ENCODE peak calls at places on chromosomes 12 and 14, in seven cellular contexts. One of them, this sample, is unnamed.

GRCh38 chr14:32711103-32711680 is 227.5 kb upstream of the NPAS3 start:
- DNase-seq in A673: peak; percentile 83
- DNase-seq in astrocyte: peak; percentile 25
- DNase-seq in psoas muscle: no peak
- DNase-seq in AG04450: no peak
- DNase-seq in PC-3: peak; percentile 73
- DNase-seq in neural progenitor cell: peak; percentile 76
- DNase-seq in this sample: no peak

GRCh38 chr14:106691601-106692291 is 1165.4 kb downstream of the TMEM121 start:
- DNase-seq in AG04450: no peak
- DNase-seq in neural progenitor cell: no peak
- DNase-seq in psoas muscle: peak; percentile 12
- DNase-seq in PC-3: no peak
- DNase-seq in astrocyte: no peak
- DNase-seq in A673: peak; percentile 45
- DNase-seq in this sample: peak; percentile 39

GRCh38 chr14:20905661-20906060 is 14.5 kb downstream of the RNASE3 start:
- DNase-seq in AG04450: no peak
- DNase-seq in astrocyte: no peak
- DNase-seq in PC-3: no peak
- DNase-seq in A673: no peak
- DNase-seq in neural progenitor cell: no peak
- DNase-seq in psoas muscle: no peak
- DNase-seq in this sample: no peak

GRCh38 chr12:87336814-87337336 is 692.3 kb downstream of the C12orf50 start:
- DNase-seq in A673: peak; percentile 6
- DNase-seq in PC-3: peak; percentile 59
- DNase-seq in AG04450: no peak
- DNase-seq in neural progenitor cell: no peak
- DNase-seq in astrocyte: peak; percentile 29
- DNase-seq in psoas muscle: no peak
- DNase-seq in this sample: no peak

GRCh38 chr12:53955036-53955775 is 503 bp downstream of the HOXC12 start:
- DNase-seq in PC-3: no peak
- DNase-seq in psoas muscle: no peak
- DNase-seq in AG04450: no peak
- DNase-seq in neural progenitor cell: peak; percentile 57
- DNase-seq in A673: peak; percentile 58
- DNase-seq in astrocyte: no peak
- DNase-seq in this sample: peak; percentile 79

GRCh38 chr12:110699591-110700445 is 10.9 kb upstream of the HVCN1 start:
- DNase-seq in psoas muscle: no peak
- DNase-seq in neural progenitor cell: peak; percentile 40
- DNase-seq in A673: no peak
- DNase-seq in AG04450: no peak
- DNase-seq in astrocyte: no peak
- DNase-seq in PC-3: no peak
- DNase-seq in this sample: peak; percentile 86

GRCh38 chr12:18546399-18546798 is 191.4 kb downstream of the PLCZ1 start:
- DNase-seq in astrocyte: peak; percentile 59
- DNase-seq in neural progenitor cell: no peak
- DNase-seq in AG04450: no peak
- DNase-seq in PC-3: peak; percentile 70
- DNase-seq in A673: no peak
- DNase-seq in psoas muscle: no peak
- DNase-seq in this sample: no peak

GRCh38 chr12:124454735-124455134 is 112.7 kb downstream of the NCOR2 start:
- DNase-seq in PC-3: no peak
- DNase-seq in neural progenitor cell: no peak
- DNase-seq in astrocyte: peak; percentile 60
- DNase-seq in A673: no peak
- DNase-seq in AG04450: no peak
- DNase-seq in psoas muscle: no peak
- DNase-seq in this sample: no peak

GRCh38 chr14:75804570-75805275 is 143.7 kb downstream of the TTLL5 start:
- DNase-seq in astrocyte: no peak
- DNase-seq in A673: no peak
- DNase-seq in PC-3: no peak
- DNase-seq in psoas muscle: no peak
- DNase-seq in neural progenitor cell: no peak
- DNase-seq in AG04450: no peak
- DNase-seq in this sample: no peak

GRCh38 chr14:75711134-75711795 is 50.2 kb downstream of the TTLL5 start:
- DNase-seq in A673: peak; percentile 69
- DNase-seq in astrocyte: peak; percentile 57
- DNase-seq in PC-3: peak; percentile 74
- DNase-seq in psoas muscle: no peak
- DNase-seq in neural progenitor cell: peak; percentile 59
- DNase-seq in AG04450: peak; percentile 37
- DNase-seq in this sample: no peak

GRCh38 chr12:73935817-73936216 is 601.8 kb upstream of the ATXN7L3B start:
- DNase-seq in neural progenitor cell: peak; percentile 25
- DNase-seq in AG04450: no peak
- DNase-seq in PC-3: peak; percentile 57
- DNase-seq in psoas muscle: no peak
- DNase-seq in astrocyte: no peak
- DNase-seq in A673: peak; percentile 12
- DNase-seq in this sample: no peak

GRCh38 chr14:103704708-103705107 is 10.5 kb downstream of the XRCC3 start:
- DNase-seq in PC-3: no peak
- DNase-seq in psoas muscle: no peak
- DNase-seq in neural progenitor cell: no peak
- DNase-seq in AG04450: no peak
- DNase-seq in A673: no peak
- DNase-seq in astrocyte: no peak
- DNase-seq in this sample: peak; percentile 71

GRCh38 chr14:102776761-102777710 is at the start of gene TRAF3:
- DNase-seq in A673: peak; percentile 73
- DNase-seq in PC-3: peak; percentile 58
- DNase-seq in psoas muscle: peak; percentile 69
- DNase-seq in neural progenitor cell: peak; percentile 83
- DNase-seq in AG04450: no peak
- DNase-seq in astrocyte: peak; percentile 47
- DNase-seq in this sample: peak; percentile 96

GRCh38 chr14:38828183-38828877 is 274.7 kb downstream of the SEC23A start:
- DNase-seq in neural progenitor cell: no peak
- DNase-seq in AG04450: no peak
- DNase-seq in psoas muscle: no peak
- DNase-seq in A673: no peak
- DNase-seq in astrocyte: no peak
- DNase-seq in PC-3: no peak
- DNase-seq in this sample: no peak

GRCh38 chr12:32558941-32559340 is 120.2 kb upstream of the DNM1L start:
- DNase-seq in neural progenitor cell: no peak
- DNase-seq in A673: no peak
- DNase-seq in psoas muscle: no peak
- DNase-seq in AG04450: no peak
- DNase-seq in astrocyte: no peak
- DNase-seq in PC-3: no peak
- DNase-seq in this sample: no peak

GRCh38 chr14:105168979-105169507 is 467 bp upstream of the JAG2 start:
- DNase-seq in neural progenitor cell: peak; percentile 76
- DNase-seq in psoas muscle: no peak
- DNase-seq in astrocyte: no peak
- DNase-seq in AG04450: no peak
- DNase-seq in A673: peak; percentile 77
- DNase-seq in PC-3: no peak
- DNase-seq in this sample: no peak

GRCh38 chr14:72855913-72856312 is 38.0 kb downstream of the DPF3 start:
- DNase-seq in psoas muscle: no peak
- DNase-seq in PC-3: peak; percentile 62
- DNase-seq in neural progenitor cell: no peak
- DNase-seq in AG04450: no peak
- DNase-seq in A673: no peak
- DNase-seq in astrocyte: peak; percentile 68
- DNase-seq in this sample: no peak

GRCh38 chr12:49974231-49974675 is 1.5 kb downstream of the AQP6 start:
- DNase-seq in PC-3: peak; percentile 38
- DNase-seq in neural progenitor cell: peak; percentile 75
- DNase-seq in psoas muscle: peak; percentile 69
- DNase-seq in astrocyte: peak; percentile 25
- DNase-seq in A673: no peak
- DNase-seq in AG04450: peak; percentile 30
- DNase-seq in this sample: no peak

GRCh38 chr14:70422538-70422937 is 5.6 kb upstream of the SYNJ2BP start:
- DNase-seq in psoas muscle: no peak
- DNase-seq in A673: no peak
- DNase-seq in neural progenitor cell: no peak
- DNase-seq in astrocyte: no peak
- DNase-seq in AG04450: no peak
- DNase-seq in PC-3: no peak
- DNase-seq in this sample: no peak

GRCh38 chr12:124392991-124393790 is 98.3 kb downstream of the RFLNA start:
- DNase-seq in AG04450: no peak
- DNase-seq in astrocyte: peak; percentile 53
- DNase-seq in neural progenitor cell: peak; percentile 55
- DNase-seq in PC-3: peak; percentile 77
- DNase-seq in psoas muscle: peak; percentile 92
- DNase-seq in A673: peak; percentile 57
- DNase-seq in this sample: peak; percentile 82

GRCh38 chr12:4720637-4720995 is 416 bp downstream of the GALNT8 start:
- DNase-seq in psoas muscle: no peak
- DNase-seq in astrocyte: no peak
- DNase-seq in AG04450: no peak
- DNase-seq in A673: peak; percentile 19
- DNase-seq in PC-3: no peak
- DNase-seq in neural progenitor cell: no peak
- DNase-seq in this sample: no peak

GRCh38 chr12:95918194-95918993 is 24.0 kb downstream of the CCDC38 start:
- DNase-seq in astrocyte: peak; percentile 8
- DNase-seq in psoas muscle: no peak
- DNase-seq in neural progenitor cell: peak; percentile 75
- DNase-seq in A673: peak; percentile 72
- DNase-seq in AG04450: no peak
- DNase-seq in PC-3: peak; percentile 70
- DNase-seq in this sample: peak; percentile 38

GRCh38 chr12:118436002-118436724 is 59.8 kb downstream of the SUDS3 start:
- DNase-seq in PC-3: peak; percentile 27
- DNase-seq in psoas muscle: no peak
- DNase-seq in neural progenitor cell: peak; percentile 71
- DNase-seq in A673: peak; percentile 47
- DNase-seq in AG04450: no peak
- DNase-seq in astrocyte: no peak
- DNase-seq in this sample: no peak

GRCh38 chr12:47370421-47370820 is 290.7 kb upstream of the AMIGO2 start:
- DNase-seq in astrocyte: no peak
- DNase-seq in neural progenitor cell: no peak
- DNase-seq in A673: no peak
- DNase-seq in AG04450: no peak
- DNase-seq in PC-3: peak; percentile 86
- DNase-seq in psoas muscle: no peak
- DNase-seq in this sample: no peak

GRCh38 chr12:121702944-121703343 is 9.6 kb upstream of the TMEM120B start:
- DNase-seq in AG04450: no peak
- DNase-seq in neural progenitor cell: no peak
- DNase-seq in A673: no peak
- DNase-seq in PC-3: no peak
- DNase-seq in psoas muscle: no peak
- DNase-seq in astrocyte: no peak
- DNase-seq in this sample: no peak

GRCh38 chr12:92650228-92650822 is 52.5 kb upstream of the PLEKHG7 start:
- DNase-seq in neural progenitor cell: no peak
- DNase-seq in astrocyte: no peak
- DNase-seq in AG04450: no peak
- DNase-seq in psoas muscle: no peak
- DNase-seq in A673: no peak
- DNase-seq in PC-3: no peak
- DNase-seq in this sample: no peak
- TF ChIP-seq CTCF in neural progenitor cell: no peak
- TF ChIP-seq CTCF in astrocyte: no peak
- TF ChIP-seq CTCF in AG04450: no peak
- TF ChIP-seq CTCF in psoas muscle: no peak
- TF ChIP-seq CTCF in A673: no peak
- TF ChIP-seq CTCF in PC-3: peak; percentile 1
- TF ChIP-seq CTCF in this sample: no peak

DNA sequence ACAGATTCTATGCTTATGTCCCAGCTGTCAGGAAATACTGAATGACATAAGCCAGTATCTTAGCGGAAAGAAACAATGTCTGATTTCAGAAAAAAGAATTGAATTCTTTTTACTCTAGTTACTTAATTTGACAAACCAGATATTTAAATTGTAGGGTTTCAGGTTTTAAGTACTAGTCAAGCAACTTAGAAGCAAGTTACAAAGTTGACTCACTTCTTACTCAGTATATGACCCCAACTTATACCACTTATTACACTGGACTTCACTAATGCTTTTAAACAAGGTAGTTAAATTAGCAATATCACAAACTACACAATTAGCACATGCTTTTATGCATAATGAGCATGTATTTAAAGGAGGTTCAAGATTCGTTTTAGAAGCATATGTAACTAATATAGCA is 7.1 kb downstream of the GMFB start:
- DNase-seq in astrocyte: no peak
- DNase-seq in AG04450: no peak
- DNase-seq in PC-3: peak; percentile 85
- DNase-seq in neural progenitor cell: no peak
- DNase-seq in psoas muscle: no peak
- DNase-seq in A673: no peak
- DNase-seq in this sample: no peak
- H3K27ac ChIP-seq in astrocyte: no peak overlapping the region
- H3K27ac ChIP-seq in AG04450: no peak overlapping the region
- H3K27ac ChIP-seq in PC-3: peak overlapping the region; percentile 70
- H3K27ac ChIP-seq in neural progenitor cell: no peak overlapping the region
- H3K27ac ChIP-seq in psoas muscle: no peak overlapping the region
- H3K27ac ChIP-seq in A673: no peak overlapping the region
- H3K27ac ChIP-seq in this sample: no peak overlapping the region

GRCh38 chr12:88707800-88708199 is 127.5 kb upstream of the KITLG start:
- DNase-seq in A673: no peak
- DNase-seq in PC-3: no peak
- DNase-seq in neural progenitor cell: no peak
- DNase-seq in astrocyte: no peak
- DNase-seq in psoas muscle: no peak
- DNase-seq in AG04450: no peak
- DNase-seq in this sample: no peak
- TF ChIP-seq CTCF in A673: no peak
- TF ChIP-seq CTCF in PC-3: no peak
- TF ChIP-seq CTCF in neural progenitor cell: no peak
- TF ChIP-seq CTCF in astrocyte: no peak
- TF ChIP-seq CTCF in psoas muscle: no peak
- TF ChIP-seq CTCF in AG04450: no peak
- TF ChIP-seq CTCF in this sample: no peak

DNA sequence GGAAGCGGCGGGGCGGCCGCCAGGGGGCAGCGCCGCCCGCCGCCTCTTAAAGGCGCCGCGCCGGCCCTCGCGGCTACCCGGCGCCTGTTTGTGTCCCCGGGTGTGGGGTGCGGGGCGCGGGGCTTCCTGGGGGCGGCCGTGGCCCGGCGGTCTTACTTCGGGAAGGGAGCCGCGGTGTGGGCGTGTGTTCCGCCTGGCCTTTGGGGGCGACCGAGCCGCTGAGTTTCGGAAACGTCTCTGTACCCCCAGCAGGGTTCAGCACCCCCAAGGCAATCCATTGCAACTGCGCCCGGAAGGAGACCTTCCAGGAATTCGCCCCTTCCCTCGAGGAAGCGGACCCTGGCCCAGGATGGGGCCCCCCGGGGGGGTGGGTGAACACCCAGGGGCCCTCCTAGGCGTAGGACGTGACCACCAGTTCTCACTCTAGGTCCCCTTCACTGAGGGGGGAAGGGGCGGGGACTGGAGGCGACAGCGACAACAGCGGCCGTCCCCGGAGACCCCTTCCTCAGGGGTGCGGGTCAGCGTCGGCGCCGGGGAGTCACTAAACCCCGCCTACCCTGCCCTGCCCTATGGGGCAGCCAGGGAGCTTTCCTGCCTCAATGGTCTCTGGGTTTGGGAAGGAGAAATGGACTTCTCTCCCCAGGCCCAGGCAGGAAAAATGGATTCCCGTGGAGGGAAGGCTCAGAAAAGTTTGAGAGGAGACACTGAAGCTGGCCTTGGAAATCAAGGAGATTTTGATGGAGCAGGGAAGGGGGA is at the start of gene ITPK1:
- DNase-seq in astrocyte: no peak
- DNase-seq in A673: peak; percentile 75
- DNase-seq in neural progenitor cell: peak; percentile 92
- DNase-seq in psoas muscle: peak; percentile 61
- DNase-seq in PC-3: peak; percentile 71
- DNase-seq in AG04450: no peak
- DNase-seq in this sample: peak; percentile 65
- H3K27ac ChIP-seq in astrocyte: peak within 1 kb of the TSS; percentile 33
- H3K27ac ChIP-seq in A673: peak within 1 kb of the TSS; percentile 86
- H3K27ac ChIP-seq in neural progenitor cell: peak within 1 kb of the TSS; percentile 76
- H3K27ac ChIP-seq in psoas muscle: peak within 1 kb of the TSS; percentile 89
- H3K27ac ChIP-seq in PC-3: no peak within 1 kb of the TSS
- H3K27ac ChIP-seq in AG04450: peak within 1 kb of the TSS; percentile 75
- H3K27ac ChIP-seq in this sample: peak within 1 kb of the TSS; percentile 98

This sample was measured in upper lobe of left lung.